ENCODE peak calls at places on chromosomes 3 and 15, in six cellular contexts. L is T-cell; B is transverse colon; I is Calu3; V is NCI-H1092; X is activated CD8-positive, alpha-beta T cell treated with anti-CD3 and anti-CD28 coated beads for 36 hours. S is an unnamed sample.

GRCh38 chr3:79497447-79498111 is 270.2 kb downstream of the ROBO1 start:
- DNase-seq in L (no peak), B (no peak), I (no peak), V (no peak), X (no peak), S (peak; percentile 9)

GRCh38 chr3:193688845-193689714 is 96.1 kb downstream of the OPA1 start:
- DNase-seq in L (no peak), B (no peak), I (no peak), V (no peak), X (no peak), S (no peak)

GRCh38 chr3:179615458-179616173 is 11.0 kb downstream of the NDUFB5 start:
- DNase-seq in L (no peak), B (no peak), I (no peak), V (no peak), X (no peak), S (no peak)

GRCh38 chr3:122937745-122938144 is 89.8 kb downstream of the SEMA5B start:
- DNase-seq in L (no peak), B (no peak), I (no peak), V (no peak), X (no peak), S (no peak)

GRCh38 chr15:76057332-76058000 is 2.3 kb upstream of the TMEM266 start:
- DNase-seq in L (peak; percentile 20), B (peak; percentile 14), I (peak; percentile 57), V (no peak), X (peak; percentile 70), S (peak; percentile 60)

GRCh38 chr15:61746589-61746988 is 313.7 kb downstream of the VPS13C start:
- DNase-seq in L (no peak), B (no peak), I (no peak), V (no peak), X (no peak), S (no peak)

GRCh38 chr3:72186485-72186864 is 401.5 kb upstream of the PROK2 start:
- DNase-seq in L (no peak), B (no peak), I (no peak), V (no peak), X (no peak), S (no peak)

GRCh38 chr3:7340795-7341194 is 479.9 kb downstream of the GRM7 start:
- DNase-seq in L (no peak), B (no peak), I (no peak), V (no peak), X (no peak), S (no peak)

GRCh38 chr3:107221856-107222255 is 155.4 kb upstream of the CCDC54 start:
- DNase-seq in L (no peak), B (no peak), I (no peak), V (no peak), X (no peak), S (no peak)

GRCh38 chr15:89500397-89501270 is 4.3 kb upstream of the RHCG start:
- DNase-seq in L (no peak), B (no peak), I (peak; percentile 23), V (no peak), X (peak; percentile 17), S (no peak)

GRCh38 chr15:70604671-70605070 is 158.7 kb downstream of the UACA start:
- DNase-seq in L (no peak), B (no peak), I (no peak), V (no peak), X (no peak), S (peak; percentile 9)

GRCh38 chr3:100603449-100603848 is 6.0 kb upstream of the ADGRG7 start:
- DNase-seq in L (no peak), B (no peak), I (peak; percentile 38), V (no peak), X (peak; percentile 10), S (no peak)

GRCh38 chr3:190840146-190840545 is 22.3 kb downstream of the GMNC start:
- DNase-seq in L (no peak), B (no peak), I (peak; percentile 18), V (no peak), X (no peak), S (no peak)

GRCh38 chr3:153970735-153971347 is 150.3 kb upstream of the ARHGEF26 start:
- DNase-seq in L (no peak), B (no peak), I (no peak), V (no peak), X (no peak), S (no peak)

GRCh38 chr3:160413613-160414248 is 14.3 kb downstream of the SMC4 start:
- DNase-seq in L (peak; percentile 62), B (peak; percentile 65), I (peak; percentile 89), V (peak; percentile 53), X (peak; percentile 61), S (peak; percentile 68)

GRCh38 chr15:92648190-92648875 is 7.2 kb downstream of the FAM174B start:
- DNase-seq in L (no peak), B (no peak), I (no peak), V (no peak), X (no peak), S (no peak)

GRCh38 chr15:76296849-76297248 is 14.4 kb downstream of the ETFA start:
- DNase-seq in L (no peak), B (no peak), I (no peak), V (no peak), X (no peak), S (no peak)

GRCh38 chr15:90560229-90560771 is 30.6 kb downstream of the CRTC3 start:
- DNase-seq in L (no peak), B (peak; percentile 38), I (no peak), V (no peak), X (no peak), S (no peak)

GRCh38 chr3:127461286-127461685 is 129.2 kb downstream of the TPRA1 start:
- DNase-seq in L (no peak), B (no peak), I (no peak), V (no peak), X (no peak), S (no peak)

GRCh38 chr15:47511241-47511640 is 206.1 kb upstream of the SEMA6D start:
- DNase-seq in L (no peak), B (no peak), I (no peak), V (no peak), X (no peak), S (no peak)

GRCh38 chr15:90982135-90982534 is 12.2 kb downstream of the PRC1 start:
- DNase-seq in L (no peak), B (no peak), I (no peak), V (no peak), X (no peak), S (no peak)

GRCh38 chr15:74651251-74651741 is 35.7 kb downstream of the CLK3 start:
- DNase-seq in L (no peak), B (no peak), I (peak; percentile 25), V (no peak), X (no peak), S (no peak)

GRCh38 chr3:48702320-48702921 is 14.6 kb downstream of the IP6K2 start:
- DNase-seq in L (no peak), B (no peak), I (no peak), V (no peak), X (no peak), S (no peak)

GRCh38 chr3:67920311-67920710 is 265.9 kb upstream of the SUCLG2 start:
- DNase-seq in L (no peak), B (no peak), I (no peak), V (no peak), X (no peak), S (no peak)

GRCh38 chr3:128496019-128496601 is 3.1 kb upstream of the GATA2 start:
- DNase-seq in L (no peak), B (no peak), I (no peak), V (no peak), X (no peak), S (no peak)

GRCh38 chr3:195094211-195094921 is 176.6 kb downstream of the XXYLT1 start:
- DNase-seq in L (no peak), B (peak; percentile 53), I (no peak), V (no peak), X (no peak), S (no peak)